ENCODE peak calls at places on chromosome 1, in six cellular contexts. S is activated CD4-positive, alpha-beta memory T cell treated with anti-CD3 and anti-CD28 coated beads, Interleukin-2, amount 10 ng/mL, durations not matched to agents 7 days and 5 days; T is RWPE1; E is effector memory CD8-positive, alpha-beta T cell; U is stimulated activated CD4-positive, alpha-beta T cell treated with anti-CD3 and anti-CD28 coated beads, TNF-alpha, amount 100 ng/mL, for 4 hours; R is HCEC 1CT. D is an unnamed sample.

GRCh38 chr1:159010398-159010797 is 691 bp downstream of the IFI16 start:
- DNase-seq in S (no peak), T (no peak), E (no peak), U (no peak), R (no peak), D (no peak)

GRCh38 chr1:222387020-222387816 is 160.7 kb downstream of the HHIPL2 start:
- DNase-seq in S (no peak), T (no peak), E (no peak), U (no peak), R (no peak), D (peak)

GRCh38 chr1:109502368-109502851 is 7.1 kb downstream of the AMIGO1 start:
- DNase-seq in S (peak), T (no peak), E (peak), U (no peak), R (no peak), D (no peak)

GRCh38 chr1:32480003-32480402 is 15.1 kb downstream of the ZBTB8B start:
- DNase-seq in S (no peak), T (no peak), E (no peak), U (no peak), R (no peak), D (no peak)

GRCh38 chr1:29171089-29171488 is 10.6 kb downstream of the SRSF4 start:
- DNase-seq in S (no peak), T (no peak), E (no peak), U (no peak), R (no peak), D (no peak)

GRCh38 chr1:200409203-200409760 is 554 bp downstream of the ZNF281 start:
- DNase-seq in S (peak), T (no peak), E (peak), U (peak), R (peak), D (no peak)

GRCh38 chr1:38026592-38027200 is 14.2 kb downstream of the UTP11 start:
- DNase-seq in S (peak), T (peak), E (no peak), U (no peak), R (peak), D (no peak)

GRCh38 chr1:212315184-212315583 is 30.0 kb downstream of the PPP2R5A start:
- DNase-seq in S (no peak), T (no peak), E (no peak), U (no peak), R (no peak), D (no peak)

GRCh38 chr1:200042119-200042436 is 14.6 kb downstream of the NR5A2 start:
- DNase-seq in S (no peak), T (no peak), E (no peak), U (no peak), R (no peak), D (no peak)

GRCh38 chr1:154324669-154325582 is at the start of gene ATP8B2:
- DNase-seq in S (peak), T (peak), E (peak), U (peak), R (peak), D (peak)

GRCh38 chr1:48236716-48237470 is 14.4 kb downstream of the SLC5A9 start:
- DNase-seq in S (no peak), T (peak), E (no peak), U (no peak), R (no peak), D (peak)

GRCh38 chr1:20785907-20786309 is 1.2 kb downstream of the HP1BP3 start:
- DNase-seq in S (no peak), T (peak), E (no peak), U (peak), R (peak), D (peak)

GRCh38 chr1:21624577-21625389 is 44.4 kb downstream of the RAP1GAP start:
- DNase-seq in S (no peak), T (no peak), E (no peak), U (no peak), R (no peak), D (no peak)

GRCh38 chr1:184614667-184615066 is 140.0 kb downstream of the EDEM3 start:
- DNase-seq in S (no peak), T (no peak), E (no peak), U (no peak), R (no peak), D (no peak)

GRCh38 chr1:55369474-55369873 is 154.3 kb upstream of the USP24 start:
- DNase-seq in S (no peak), T (no peak), E (no peak), U (no peak), R (no peak), D (no peak)

GRCh38 chr1:2049517-2050481 is at the start of gene PRKCZ:
- DNase-seq in S (peak), T (peak), E (peak), U (peak), R (no peak), D (peak)

GRCh38 chr1:53553734-53554509 is 94.7 kb downstream of the DMRTB1 start:
- DNase-seq in S (no peak), T (no peak), E (no peak), U (no peak), R (no peak), D (no peak)

GRCh38 chr1:59730759-59731478 is 83.8 kb upstream of the HOOK1 start:
- DNase-seq in S (no peak), T (peak), E (no peak), U (no peak), R (peak), D (peak)

GRCh38 chr1:171222961-171223360 is 25.3 kb upstream of the FMO1 start:
- DNase-seq in S (no peak), T (no peak), E (no peak), U (no peak), R (no peak), D (no peak)

GRCh38 chr1:64161347-64162080 is 41.9 kb upstream of the UBE2U start:
- DNase-seq in S (no peak), T (no peak), E (no peak), U (no peak), R (peak), D (no peak)

GRCh38 chr1:99173900-99174299 is 90.4 kb upstream of the PLPPR4 start:
- DNase-seq in S (no peak), T (no peak), E (no peak), U (no peak), R (no peak), D (no peak)

GRCh38 chr1:26156285-26157038 is 2.4 kb upstream of the FAM110D start:
- DNase-seq in S (no peak), T (no peak), E (no peak), U (no peak), R (no peak), D (no peak)

GRCh38 chr1:226630592-226630991 is 82.0 kb downstream of the STUM start:
- DNase-seq in S (no peak), T (no peak), E (no peak), U (no peak), R (no peak), D (no peak)

GRCh38 chr1:5690291-5690690 is 301.9 kb downstream of the NPHP4 start:
- DNase-seq in S (no peak), T (no peak), E (no peak), U (no peak), R (no peak), D (no peak)

GRCh38 chr1:39410915-39411436 is 80.5 kb upstream of the BMP8A start:
- DNase-seq in S (peak), T (peak), E (peak), U (peak), R (peak), D (peak)

GRCh38 chr1:24190970-24191570 is 4.0 kb upstream of the IFNLR1 start:
- DNase-seq in S (no peak), T (no peak), E (no peak), U (no peak), R (no peak), D (no peak)

GRCh38 chr1:115712911-115713609 is 55.5 kb downstream of the CASQ2 start:
- DNase-seq in S (no peak), T (no peak), E (no peak), U (no peak), R (no peak), D (no peak)

GRCh38 chr1:230681599-230681998 is 32.3 kb downstream of the AGT start:
- DNase-seq in S (no peak), T (peak), E (no peak), U (no peak), R (peak), D (peak)

GRCh38 chr1:186325239-186325638 is 49.8 kb downstream of the TPR start:
- DNase-seq in S (no peak), T (no peak), E (no peak), U (no peak), R (peak), D (peak)

GRCh38 chr1:151479462-151479861 is 20.2 kb upstream of the POGZ start:
- DNase-seq in S (no peak), T (no peak), E (no peak), U (no peak), R (peak), D (no peak)

GRCh38 chr1:6280761-6281451 is 20.0 kb upstream of the GPR153 start:
- DNase-seq in S (no peak), T (no peak), E (no peak), U (no peak), R (no peak), D (peak)

GRCh38 chr1:3007298-3008147 is 13.7 kb upstream of the ACTRT2 start:
- DNase-seq in S (no peak), T (no peak), E (no peak), U (no peak), R (no peak), D (no peak)

GRCh38 chr1:18751425-18751824 is 108.0 kb downstream of the TAS1R2 start:
- DNase-seq in S (no peak), T (no peak), E (no peak), U (no peak), R (no peak), D (no peak)

GRCh38 chr1:18972531-18972930 is 16.1 kb upstream of the IFFO2 start:
- DNase-seq in S (no peak), T (peak), E (peak), U (no peak), R (peak), D (no peak)

GRCh38 chr1:36764796-36765195 is 269.5 kb downstream of the GRIK3 start:
- DNase-seq in S (no peak), T (no peak), E (no peak), U (no peak), R (no peak), D (no peak)

GRCh38 chr1:16120940-16121410 is 34.9 kb downstream of the EPHA2 start:
- DNase-seq in S (no peak), T (no peak), E (no peak), U (no peak), R (no peak), D (peak)

GRCh38 chr1:38273405-38273804 is 226.8 kb upstream of the POU3F1 start:
- DNase-seq in S (no peak), T (no peak), E (no peak), U (no peak), R (no peak), D (no peak)

GRCh38 chr1:59664167-59664566 is 150.6 kb upstream of the HOOK1 start:
- DNase-seq in S (no peak), T (no peak), E (no peak), U (no peak), R (no peak), D (no peak)

GRCh38 chr1:100710881-100711660 is 8.5 kb upstream of the VCAM1 start:
- DNase-seq in S (no peak), T (no peak), E (no peak), U (no peak), R (peak), D (no peak)